ENCODE peak calls at places on chromosome 11, in seven cellular contexts. B, G, O, P, M, Z and E are unnamed samples.

GRCh38 chr11:46710821-46711269 is 8.2 kb upstream of the F2 start:
- DNase-seq in B (peak; percentile 68), G (peak; percentile 82), O (no peak), P (no peak), M (no peak), Z (no peak), E (peak; percentile 72)

GRCh38 chr11:69704508-69705245 is 855 bp upstream of the FGF19 start:
- DNase-seq in B (no peak), G (no peak), O (no peak), P (no peak), M (peak; percentile 84), Z (no peak), E (no peak)

GRCh38 chr11:10461276-10461790 is 6.3 kb downstream of the AMPD3 start:
- DNase-seq in B (no peak), G (no peak), O (no peak), P (no peak), M (no peak), Z (no peak), E (no peak)

GRCh38 chr11:70490723-70491558 is 92.6 kb downstream of the CTTN start:
- DNase-seq in B (no peak), G (no peak), O (no peak), P (peak; percentile 11), M (no peak), Z (peak; percentile 33), E (no peak)

GRCh38 chr11:57635236-57635635 is 14.5 kb downstream of the YPEL4 start:
- DNase-seq in B (no peak), G (no peak), O (no peak), P (no peak), M (no peak), Z (no peak), E (no peak)

GRCh38 chr11:14117632-14118031 is 155.1 kb downstream of the SPON1 start:
- DNase-seq in B (no peak), G (no peak), O (no peak), P (no peak), M (no peak), Z (no peak), E (no peak)

GRCh38 chr11:17156283-17156682 is 51.5 kb downstream of the PIK3C2A start:
- DNase-seq in B (no peak), G (no peak), O (no peak), P (no peak), M (no peak), Z (no peak), E (no peak)

GRCh38 chr11:44837650-44838049 is 110.9 kb downstream of the TSPAN18 start:
- DNase-seq in B (no peak), G (no peak), O (no peak), P (no peak), M (no peak), Z (no peak), E (no peak)

GRCh38 chr11:17036666-17037658 is 22.7 kb upstream of the PLEKHA7 start:
- DNase-seq in B (no peak), G (no peak), O (no peak), P (no peak), M (no peak), Z (no peak), E (no peak)

GRCh38 chr11:66334605-66335442 is 1.4 kb downstream of the RIN1 start:
- DNase-seq in B (no peak), G (no peak), O (no peak), P (no peak), M (no peak), Z (peak; percentile 60), E (no peak)

DNA sequence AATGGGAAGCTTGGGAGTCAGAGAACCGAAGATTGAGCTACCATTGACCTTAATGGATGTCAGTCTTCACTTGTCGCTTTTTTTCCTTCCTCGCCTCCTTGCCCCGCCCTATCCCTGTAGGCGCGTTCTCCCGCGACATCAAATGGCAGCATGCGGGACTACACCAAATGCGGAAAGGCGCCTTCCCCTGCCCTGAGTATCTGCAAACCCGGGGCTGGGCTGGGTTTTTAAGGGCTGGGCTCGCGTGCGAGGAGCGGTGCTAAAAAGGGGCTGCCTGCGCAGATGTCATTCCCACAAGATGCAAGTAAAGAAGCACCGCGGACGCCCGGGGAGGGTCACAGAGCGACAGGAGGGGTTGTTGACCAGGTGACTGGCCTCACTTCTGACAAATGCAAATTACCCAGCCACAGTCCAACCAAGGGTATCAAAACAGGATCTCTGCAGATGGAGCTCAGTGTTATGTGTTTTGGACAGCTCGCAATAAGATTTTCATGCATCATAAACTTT is 4.7 kb upstream of the FAM111B start:
- DNase-seq in B (peak; percentile 22), G (peak; percentile 14), O (peak; percentile 32), P (peak; percentile 74), M (peak; percentile 52), Z (peak; percentile 81), E (no peak)
- H3K27ac ChIP-seq in B (no peak overlapping the region), G (no peak overlapping the region), O (no peak overlapping the region), P (no peak overlapping the region), M (no peak overlapping the region), Z (no peak overlapping the region), E (no peak overlapping the region)

GRCh38 chr11:110050201-110050506 is 43.0 kb upstream of the ZC3H12C start:
- DNase-seq in B (no peak), G (no peak), O (no peak), P (no peak), M (no peak), Z (no peak), E (no peak)
- H3K9me3 ChIP-seq in B (peaks cover 4% of the 10 kb centered on the region), G (no peaks in the 10 kb centered on the region), O (no peaks in the 10 kb centered on the region), P (no peaks in the 10 kb centered on the region), M (no peaks in the 10 kb centered on the region), Z (no peaks in the 10 kb centered on the region), E (peaks cover 8% of the 10 kb centered on the region)

DNA sequence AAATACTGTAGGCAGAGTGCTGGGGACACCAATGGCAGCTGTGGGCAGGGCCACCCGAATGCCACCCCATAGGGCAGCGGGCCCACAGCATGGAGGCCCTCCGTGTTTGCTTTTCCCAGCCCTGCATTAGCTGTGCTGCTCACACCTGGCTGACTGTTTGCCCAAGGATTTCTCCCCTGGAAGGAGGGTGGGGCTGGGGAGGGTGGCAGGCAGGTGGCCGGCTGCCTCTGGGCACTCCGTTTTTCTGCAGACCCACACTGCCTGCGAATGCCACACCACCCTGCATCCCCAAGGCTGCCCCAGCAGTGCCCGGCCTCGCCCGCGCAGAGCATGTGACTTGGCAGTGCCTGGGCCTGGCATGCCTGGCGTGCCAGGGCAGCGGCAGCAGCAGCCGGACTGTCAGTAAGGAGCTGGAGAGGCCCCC is 19.6 kb downstream of the DAGLA start:
- DNase-seq in B (no peak), G (no peak), O (no peak), P (peak; percentile 80), M (no peak), Z (peak; percentile 74), E (no peak)
- H3K4me1 ChIP-seq in B (peaks cover 61% of the 10 kb centered on the region), G (peaks cover 24% of the 10 kb centered on the region), O (peaks cover 34% of the 10 kb centered on the region), P (peaks cover 33% of the 10 kb centered on the region), M (peaks cover 21% of the 10 kb centered on the region), Z (peaks cover 56% of the 10 kb centered on the region), E (peaks cover 5% of the 10 kb centered on the region)

GRCh38 chr11:12433571-12434061 is 56.2 kb downstream of the PARVA start:
- DNase-seq in B (no peak), G (peak; percentile 72), O (no peak), P (no peak), M (no peak), Z (no peak), E (peak; percentile 81)
- H3K27ac ChIP-seq in B (peak overlapping the region; percentile 74), G (peak overlapping the region; percentile 96), O (no peak overlapping the region), P (peak overlapping the region; percentile 81), M (no peak overlapping the region), Z (peak overlapping the region; percentile 19), E (peak overlapping the region; percentile 92)

DNA sequence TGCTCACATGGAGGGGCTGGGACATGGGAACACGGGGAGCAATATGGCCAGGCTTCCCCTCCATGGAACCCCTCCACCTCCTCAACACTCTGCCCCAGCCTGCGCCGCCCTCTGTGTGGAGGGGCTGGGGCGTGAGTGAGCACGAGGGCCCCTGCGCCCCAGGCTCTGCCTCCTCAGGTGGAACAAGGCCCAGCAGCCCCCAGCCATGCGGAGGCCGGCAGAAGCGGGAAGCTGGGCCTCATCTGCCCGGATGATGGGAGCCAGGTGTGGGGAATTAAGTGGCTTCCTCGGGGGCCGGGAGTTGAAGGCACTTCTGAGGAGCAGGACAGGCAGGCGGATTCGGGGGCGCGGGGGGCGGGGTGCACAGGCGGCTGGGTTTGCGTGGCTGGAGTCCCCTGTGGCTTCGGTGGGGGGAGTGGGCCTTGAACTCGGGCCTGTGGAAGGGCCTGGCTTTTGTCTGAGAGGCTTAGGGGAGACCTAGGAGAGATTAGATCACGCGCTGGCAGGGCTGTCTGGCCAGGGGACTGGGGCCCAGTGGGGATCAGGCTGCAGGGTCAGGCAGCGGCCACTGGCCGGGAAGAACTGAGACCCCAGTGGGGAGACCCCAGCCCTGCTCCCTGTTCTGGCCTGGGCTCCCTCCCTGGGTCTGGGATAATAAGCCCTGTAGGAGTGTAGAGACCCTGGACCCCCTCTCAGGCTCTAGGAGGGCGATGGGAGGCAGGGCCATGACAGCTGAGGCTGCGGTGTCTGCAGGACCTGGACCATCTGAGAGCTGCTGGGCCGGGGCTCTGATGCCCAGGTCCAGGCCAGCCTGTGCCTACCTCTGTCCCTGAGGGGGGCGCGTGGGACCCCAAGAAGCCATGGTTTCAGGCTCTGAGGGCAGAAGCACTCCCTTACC is 13.3 kb downstream of the PRR33 start:
- DNase-seq in B (no peak), G (peak; percentile 55), O (no peak), P (peak; percentile 44), M (no peak), Z (peak; percentile 32), E (peak; percentile 62)
- H3K9me3 ChIP-seq in B (no peaks in the 10 kb centered on the region), G (no peaks in the 10 kb centered on the region), O (no peaks in the 10 kb centered on the region), P (no peaks in the 10 kb centered on the region), M (no peaks in the 10 kb centered on the region), Z (no peaks in the 10 kb centered on the region), E (no peaks in the 10 kb centered on the region)

DNA sequence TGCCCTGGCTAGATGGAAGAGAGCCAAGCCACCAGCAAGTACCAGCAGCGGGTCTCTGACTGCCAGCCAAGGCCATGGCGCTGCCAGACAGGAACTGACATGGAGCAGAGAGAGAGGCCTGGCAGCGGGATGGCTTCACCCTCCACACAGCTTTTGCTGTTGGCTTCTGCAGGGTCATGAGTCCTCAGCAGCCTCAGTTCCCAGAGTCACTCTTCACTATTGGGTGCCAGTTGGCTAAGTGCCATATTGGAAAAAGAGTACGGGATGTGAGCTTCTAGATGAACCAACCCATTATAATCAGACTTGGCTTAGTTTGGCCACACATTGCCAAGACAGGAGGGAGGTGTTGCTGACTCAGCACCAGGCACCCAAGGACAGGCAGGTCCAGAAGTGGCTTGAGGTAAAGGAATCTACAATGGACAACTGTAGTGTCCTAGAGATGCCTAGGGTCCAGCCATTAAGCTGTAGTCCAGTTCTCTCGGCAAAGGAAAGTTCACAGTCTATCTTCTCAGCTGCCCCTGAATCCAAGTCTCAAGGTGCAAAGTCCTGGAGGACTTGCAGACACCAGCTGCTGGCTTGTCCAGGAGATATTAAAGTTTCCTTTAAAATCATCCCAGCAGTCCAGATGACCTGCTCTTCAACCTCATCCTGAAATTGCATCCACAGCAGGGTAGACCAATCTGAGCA is 40.7 kb upstream of the POU2AF1 start:
- DNase-seq in B (no peak), G (no peak), O (no peak), P (no peak), M (no peak), Z (no peak), E (no peak)
- H3K4me1 ChIP-seq in B (peaks cover 5% of the 10 kb centered on the region), G (no peaks in the 10 kb centered on the region), O (peaks cover 18% of the 10 kb centered on the region), P (peaks cover 33% of the 10 kb centered on the region), M (peaks cover 9% of the 10 kb centered on the region), Z (peaks cover 21% of the 10 kb centered on the region), E (peaks cover 10% of the 10 kb centered on the region)

GRCh38 chr11:131766637-131767036 is 396.2 kb downstream of the NTM start:
- DNase-seq in B (no peak), G (no peak), O (no peak), P (no peak), M (no peak), Z (no peak), E (no peak)
- H3K27ac ChIP-seq in B (no peak overlapping the region), G (no peak overlapping the region), O (no peak overlapping the region), P (no peak overlapping the region), M (no peak overlapping the region), Z (no peak overlapping the region), E (no peak overlapping the region)